ENCODE peak calls at places on chromosomes 16 and 17, in six cellular contexts. M is stomach, H is astrocyte of the spinal cord, L is IMR-90, W is nephron progenitor cell, Q is uterus. I is an unnamed sample.

GRCh38 chr17:19619705-19620325 is 28.7 kb upstream of the ALDH3A2 start:
- DNase-seq in M (no peak), H (no peak), L (no peak), W (no peak), Q (no peak), I (no peak)

GRCh38 chr17:4204676-4205075 is 59.1 kb downstream of the ANKFY1 start:
- DNase-seq in M (no peak), H (peak; percentile 93), L (peak; percentile 96), W (no peak), Q (peak; percentile 74), I (peak; percentile 99)

GRCh38 chr17:52147872-52148271 is 10.6 kb downstream of the CA10 start:
- DNase-seq in M (no peak), H (peak; percentile 64), L (no peak), W (no peak), Q (no peak), I (no peak)

GRCh38 chr16:67910162-67910561 is 17.1 kb downstream of the PSKH1 start:
- DNase-seq in M (no peak), H (peak; percentile 73), L (peak; percentile 69), W (no peak), Q (no peak), I (no peak)

GRCh38 chr16:67541391-67542263 is 13.0 kb downstream of the RIPOR1 start:
- DNase-seq in M (no peak), H (peak; percentile 58), L (peak; percentile 37), W (no peak), Q (no peak), I (no peak)

GRCh38 chr17:41520821-41521521 is 2.3 kb upstream of the KRT15 start:
- DNase-seq in M (no peak), H (no peak), L (no peak), W (no peak), Q (no peak), I (no peak)

GRCh38 chr16:12716658-12717057 is 87.0 kb downstream of the CPPED1 start:
- DNase-seq in M (no peak), H (no peak), L (no peak), W (no peak), Q (no peak), I (no peak)

GRCh38 chr16:88355389-88356123 is 27.2 kb upstream of the ZNF469 start:
- DNase-seq in M (no peak), H (no peak), L (no peak), W (no peak), Q (no peak), I (no peak)

GRCh38 chr16:82769845-82770244 is 143.1 kb downstream of the CDH13 start:
- DNase-seq in M (no peak), H (no peak), L (no peak), W (no peak), Q (no peak), I (no peak)

GRCh38 chr16:24700549-24701392 is 28.7 kb upstream of the TNRC6A start:
- DNase-seq in M (peak; percentile 46), H (peak; percentile 98), L (peak; percentile 98), W (no peak), Q (peak; percentile 83), I (peak; percentile 99)

GRCh38 chr17:32992360-32993033 is 850 bp downstream of the SPACA3 start:
- DNase-seq in M (peak; percentile 44), H (no peak), L (no peak), W (no peak), Q (no peak), I (no peak)

GRCh38 chr16:85255777-85256176 is 143.5 kb upstream of the CIBAR2 start:
- DNase-seq in M (no peak), H (no peak), L (no peak), W (no peak), Q (no peak), I (no peak)

GRCh38 chr17:386145-386876 is 33.7 kb upstream of the RPH3AL start:
- DNase-seq in M (peak; percentile 87), H (peak; percentile 13), L (no peak), W (peak; percentile 93), Q (peak; percentile 74), I (no peak)

GRCh38 chr16:84080378-84080777 is 36.4 kb downstream of the MBTPS1 start:
- DNase-seq in M (no peak), H (no peak), L (no peak), W (no peak), Q (no peak), I (no peak)

GRCh38 chr16:24543949-24544348 is 4.6 kb downstream of the RBBP6 start:
- DNase-seq in M (no peak), H (no peak), L (no peak), W (no peak), Q (no peak), I (peak; percentile 13)

DNA sequence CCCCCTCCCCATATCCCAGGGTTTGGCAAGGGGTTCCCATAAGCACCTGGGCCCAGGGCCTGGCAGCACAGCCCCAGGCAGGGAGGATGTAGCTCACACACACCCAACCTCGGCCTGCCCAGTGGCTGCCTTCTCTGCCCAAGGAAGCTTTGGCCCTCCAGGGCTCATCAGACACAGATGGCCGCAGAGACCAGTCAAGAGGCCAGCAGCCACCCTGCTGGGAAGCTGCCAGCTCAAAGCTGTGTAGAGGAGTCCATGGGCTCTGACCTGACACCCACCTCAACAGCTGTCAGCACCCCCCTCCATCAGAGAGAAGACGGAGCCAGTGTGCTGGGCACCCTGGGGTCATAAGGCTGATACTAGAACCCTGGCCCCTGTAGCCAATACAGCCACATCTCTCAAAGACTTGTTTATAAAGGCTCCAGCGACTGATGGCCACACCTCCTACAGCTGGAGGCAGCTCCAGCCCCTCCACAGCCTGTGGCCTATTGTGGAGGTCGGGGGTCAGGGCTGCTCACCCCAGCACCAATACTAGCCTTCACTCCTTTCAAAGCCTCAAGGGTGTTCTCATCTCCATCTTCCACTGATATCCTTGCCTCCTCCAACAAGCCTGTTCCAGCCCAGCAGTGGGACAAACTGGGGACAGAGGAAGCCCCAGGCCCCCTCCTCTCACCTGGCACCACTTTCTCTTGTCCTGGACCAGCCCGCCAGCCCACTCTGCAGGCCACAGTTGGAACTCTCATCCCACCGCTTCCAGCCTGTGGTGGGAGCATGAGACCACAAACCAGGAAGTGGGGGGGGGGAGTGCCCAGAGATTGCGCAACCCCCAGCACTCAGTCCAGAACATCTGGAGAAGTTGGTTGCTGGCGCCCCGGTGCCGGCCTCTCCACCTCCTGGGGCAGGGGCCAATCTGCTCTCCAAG is 2.2 kb upstream of the MPG start:
- DNase-seq in M (peak; percentile 60), H (peak; percentile 77), L (peak; percentile 86), W (peak; percentile 56), Q (peak; percentile 87), I (peak; percentile 91)
- TF ChIP-seq CTCF in M (no peak), H (peak; percentile 28), L (peak; percentile 55), W (no peak), Q (peak; percentile 41), I (peak; percentile 59)

GRCh38 chr17:46820592-46821450 is 2.3 kb upstream of the WNT3 start:
- DNase-seq in M (no peak), H (no peak), L (no peak), W (no peak), Q (no peak), I (no peak)

GRCh38 chr17:46819906-46820351 is 1.4 kb upstream of the WNT3 start:
- DNase-seq in M (no peak), H (no peak), L (no peak), W (peak; percentile 57), Q (no peak), I (no peak)

GRCh38 chr17:46821482-46822387 is 3.2 kb upstream of the WNT3 start:
- DNase-seq in M (no peak), H (no peak), L (no peak), W (no peak), Q (no peak), I (no peak)

GRCh38 chr17:46823657-46824056 is 5.2 kb upstream of the WNT3 start:
- DNase-seq in M (no peak), H (no peak), L (no peak), W (no peak), Q (no peak), I (no peak)

GRCh38 chr17:46822388-46822921 is 4.0 kb upstream of the WNT3 start:
- DNase-seq in M (no peak), H (no peak), L (no peak), W (no peak), Q (no peak), I (no peak)
- TF ChIP-seq CTCF in M (no peak), H (peak; percentile 58), L (peak; percentile 43), W (peak; percentile 55), Q (no peak), I (peak; percentile 48)

GRCh38 chr16:17206712-17207111 is 264.0 kb downstream of the XYLT1 start:
- DNase-seq in M (no peak), H (no peak), L (no peak), W (no peak), Q (no peak), I (peak; percentile 46)

GRCh38 chr16:17213025-17213424 is 257.7 kb downstream of the XYLT1 start:
- DNase-seq in M (no peak), H (no peak), L (no peak), W (no peak), Q (no peak), I (no peak)

GRCh38 chr16:17215306-17215705 is 255.5 kb downstream of the XYLT1 start:
- DNase-seq in M (no peak), H (no peak), L (no peak), W (no peak), Q (no peak), I (no peak)

GRCh38 chr16:17213974-17214373 is 256.8 kb downstream of the XYLT1 start:
- DNase-seq in M (no peak), H (no peak), L (no peak), W (no peak), Q (no peak), I (no peak)

DNA sequence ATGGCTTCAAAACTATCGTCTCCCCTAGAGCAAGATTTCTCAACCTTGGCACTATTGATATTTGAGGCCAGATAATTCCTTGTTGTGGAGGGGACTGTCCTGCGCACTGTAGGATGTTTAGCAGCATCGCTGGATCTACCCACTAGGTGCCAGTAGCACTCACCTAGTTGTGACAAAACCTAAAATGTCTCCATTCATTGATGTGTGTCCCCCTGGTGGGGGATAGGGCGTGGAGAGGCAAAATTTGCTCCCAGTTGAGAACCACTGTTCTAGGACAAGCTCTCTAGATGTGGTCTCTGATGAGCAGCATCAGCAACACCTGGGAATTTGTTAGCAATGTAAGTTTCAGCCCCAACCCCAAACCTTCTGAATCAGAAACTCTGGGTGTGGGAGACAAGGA is 259.0 kb downstream of the XYLT1 start:
- DNase-seq in M (no peak), H (no peak), L (no peak), W (peak; percentile 18), Q (no peak), I (no peak)
- TF ChIP-seq CTCF in M (no peak), H (peak; percentile 21), L (peak; percentile 9), W (peak; percentile 46), Q (peak; percentile 13), I (peak; percentile 15)

GRCh38 chr17:2835791-2836190 is 39.6 kb downstream of the RAP1GAP2 start:
- DNase-seq in M (no peak), H (no peak), L (no peak), W (no peak), Q (no peak), I (no peak)

GRCh38 chr17:2842464-2842863 is 46.2 kb downstream of the RAP1GAP2 start:
- DNase-seq in M (no peak), H (no peak), L (no peak), W (no peak), Q (no peak), I (no peak)

GRCh38 chr17:2841606-2842005 is 45.4 kb downstream of the RAP1GAP2 start:
- DNase-seq in M (no peak), H (no peak), L (peak; percentile 67), W (no peak), Q (no peak), I (no peak)

DNA sequence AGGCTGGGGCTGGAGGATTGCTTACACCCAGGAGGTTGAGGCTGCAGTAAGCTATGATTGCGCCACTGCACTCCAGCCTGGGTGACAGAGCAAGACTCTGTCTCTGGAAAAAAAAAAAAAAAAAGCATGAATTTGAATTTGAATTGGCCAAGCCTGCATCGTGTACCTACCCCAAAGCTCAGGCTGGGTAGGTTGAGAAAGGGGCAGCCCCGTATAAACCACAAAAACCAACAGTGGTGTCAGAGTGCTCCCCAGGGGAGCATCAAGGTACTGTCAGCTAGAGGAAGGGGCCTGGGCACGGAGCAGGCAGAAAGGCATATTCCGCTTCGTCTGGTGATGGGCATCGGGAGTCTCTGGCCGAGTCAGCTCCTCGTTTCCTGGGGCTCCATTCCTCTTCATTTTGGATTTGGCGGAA is 40.9 kb downstream of the RAP1GAP2 start:
- DNase-seq in M (no peak), H (no peak), L (no peak), W (no peak), Q (no peak), I (no peak)
- TF ChIP-seq CTCF in M (no peak), H (no peak), L (no peak), W (no peak), Q (no peak), I (no peak)